ENCODE peak calls at places on chromosomes 2 and 18, in five cellular contexts. K is fibroblast of lung, V is cardiac muscle cell, F is pancreas, Y is spleen. W is an unnamed sample. For H3K4me1, the result is how much of the 10 kb centered on the place peaks cover.

GRCh38 chr2:152330235-152330866 is 4.6 kb upstream of the FMNL2 start:
- DNase-seq in F (no peak), V (no peak), Y (no peak), K (no peak), W (no peak)

GRCh38 chr2:123366438-123366837 is 658.6 kb upstream of the CNTNAP5 start:
- DNase-seq in V (no peak), F (no peak), Y (no peak), K (no peak), W (no peak)

GRCh38 chr2:11540996-11541692 is 7.3 kb downstream of the GREB1 start:
- DNase-seq in K (no peak), Y (no peak), V (no peak), F (no peak), W (no peak)

GRCh38 chr2:179546656-179547055 is 282.0 kb upstream of the SESTD1 start:
- DNase-seq in V (no peak), F (no peak), K (no peak), Y (no peak), W (no peak)

GRCh38 chr18:23095463-23095862 is 39.8 kb upstream of the CABLES1 start:
- DNase-seq in V (no peak), Y (no peak), F (no peak), K (no peak), W (no peak)

GRCh38 chr2:20129320-20130274 is 78.2 kb upstream of the LAPTM4A start:
- DNase-seq in F (peak), V (no peak), K (no peak), Y (no peak), W (no peak)

GRCh38 chr2:197759625-197760292 is 25.4 kb downstream of the BOLL start:
- DNase-seq in K (no peak), Y (no peak), F (no peak), V (no peak), W (no peak)

GRCh38 chr2:15588329-15588919 is 3.2 kb upstream of the DDX1 start:
- DNase-seq in F (peak), K (peak), Y (no peak), V (peak), W (peak)

GRCh38 chr18:70553245-70553960 is 264.6 kb downstream of the SOCS6 start:
- DNase-seq in F (no peak), Y (no peak), V (no peak), K (no peak), W (no peak)

GRCh38 chr2:178101321-178102079 is 10.7 kb upstream of the RBM45 start:
- DNase-seq in Y (no peak), V (no peak), F (no peak), K (no peak), W (no peak)

GRCh38 chr2:64260817-64261216 is 116.6 kb upstream of the PELI1 start:
- DNase-seq in Y (peak), F (no peak), V (no peak), K (no peak), W (peak)

GRCh38 chr18:10216809-10217208 is 237.6 kb upstream of the APCDD1 start:
- DNase-seq in F (no peak), V (no peak), K (no peak), Y (no peak), W (no peak)

GRCh38 chr2:129827251-129827894 is 152.1 kb upstream of the RAB6C start:
- DNase-seq in F (no peak), V (no peak), Y (no peak), K (no peak), W (no peak)

GRCh38 chr2:69581774-69582581 is 61.6 kb downstream of the AAK1 start:
- DNase-seq in Y (no peak), K (peak), V (peak), F (peak), W (no peak)

GRCh38 chr2:97857553-97857952 is 138.2 kb downstream of the TMEM131 start:
- DNase-seq in V (no peak), F (no peak), Y (no peak), K (no peak), W (no peak)

DNA sequence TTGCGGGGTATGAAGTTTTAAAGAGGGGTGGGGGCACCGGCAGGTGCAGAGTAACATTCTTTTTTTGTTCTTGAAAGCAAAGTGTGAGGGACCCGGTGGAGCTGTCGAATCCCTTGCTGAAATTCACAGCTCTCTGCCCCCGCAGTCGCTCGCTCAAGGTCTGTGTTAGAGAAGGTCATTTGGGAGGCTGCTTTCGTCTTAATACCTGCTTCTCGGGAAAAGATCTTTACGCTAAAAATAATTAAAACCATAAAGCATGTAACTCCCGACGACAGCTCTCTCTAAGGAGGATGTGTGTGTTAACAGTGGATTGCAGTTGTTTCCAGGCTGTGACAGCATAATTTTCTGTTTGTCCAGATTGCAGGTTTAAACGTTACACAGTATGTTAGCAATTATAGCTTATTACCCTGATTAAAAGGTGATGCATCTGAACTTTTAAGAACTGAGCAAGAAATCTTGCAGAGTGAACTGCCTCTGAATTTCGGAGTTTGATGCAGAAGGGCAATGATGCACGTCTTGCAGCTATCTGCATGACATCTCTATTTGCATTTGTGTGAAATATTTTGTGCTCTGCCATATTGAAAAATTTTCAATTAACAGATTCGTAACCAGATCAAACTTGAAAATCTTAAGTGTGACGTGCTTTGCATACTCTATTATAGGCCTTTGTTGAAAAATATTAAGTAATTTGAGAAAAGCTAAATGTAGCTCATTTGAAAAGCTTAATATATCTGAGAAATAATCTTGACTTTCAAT is 952 bp downstream of the RAPGEF4 start:
- DNase-seq in V (no peak), K (no peak), Y (no peak), F (no peak), W (no peak)
- H3K4me3 ChIP-seq in V (peak), K (peak), Y (no peak), F (peak), W (peak)

GRCh38 chr2:134745546-134745945 is 26.7 kb upstream of the TMEM163 start:
- DNase-seq in V (no peak), Y (no peak), F (no peak), K (no peak), W (no peak)

GRCh38 chr2:134739879-134740301 is 21.1 kb upstream of the TMEM163 start:
- DNase-seq in K (peak), V (no peak), Y (peak), F (no peak), W (no peak)

GRCh38 chr2:134739261-134739878 is 20.6 kb upstream of the TMEM163 start:
- DNase-seq in K (no peak), Y (no peak), V (no peak), F (no peak), W (no peak)

GRCh38 chr2:134745023-134745422 is 26.2 kb upstream of the TMEM163 start:
- DNase-seq in F (no peak), V (peak), K (peak), Y (no peak), W (no peak)
- H3K4me1 ChIP-seq in F (under half), V (under half), K (under half), Y (under half), W (under half)

GRCh38 chr2:60536716-60537115 is 16.7 kb downstream of the BCL11A start:
- DNase-seq in F (no peak), V (peak), Y (no peak), K (no peak), W (no peak)
- H3K27ac ChIP-seq in F (no peak), V (no peak), Y (peak), K (no peak), W (no peak)

DNA sequence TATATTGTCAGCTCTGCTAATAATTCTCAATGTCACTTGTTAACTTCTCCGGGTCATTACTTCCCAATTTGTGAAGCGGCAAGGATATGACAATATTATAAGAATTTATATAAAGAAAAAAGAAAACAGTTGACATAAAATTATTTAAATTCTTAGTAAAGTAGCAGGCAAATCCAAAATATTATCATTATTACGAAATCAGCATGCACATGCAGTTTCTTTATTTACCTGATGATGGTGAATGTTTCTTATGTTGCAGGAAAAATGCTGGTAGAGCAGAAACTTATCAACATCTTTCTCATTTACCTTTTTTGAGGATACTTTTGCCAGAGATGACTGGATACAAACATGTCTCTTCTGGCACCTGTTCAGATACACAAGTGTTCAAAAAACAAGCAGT is 38.1 kb downstream of the SRBD1 start:
- DNase-seq in K (no peak), Y (no peak), F (no peak), V (no peak), W (no peak)
- H3K4me3 ChIP-seq in K (no peak), Y (no peak), F (no peak), V (no peak), W (no peak)

DNA sequence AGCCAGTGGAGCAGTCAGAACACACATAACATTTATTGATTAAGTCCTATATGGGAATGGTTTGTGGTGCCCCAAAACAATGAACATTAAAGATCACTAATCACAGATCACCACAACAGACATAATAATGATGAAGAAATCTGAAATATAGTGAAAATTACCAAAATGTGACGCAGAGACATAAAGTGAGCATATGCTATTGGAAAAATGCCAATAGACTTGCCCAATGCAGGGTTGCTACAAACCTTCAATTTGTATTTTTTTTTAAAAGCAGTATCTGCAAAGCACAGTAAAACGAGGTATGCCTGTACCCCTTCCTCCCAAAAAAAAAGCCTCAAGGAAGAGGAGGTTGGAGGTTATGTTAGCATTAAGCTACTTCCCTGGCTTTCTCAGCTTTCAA is 131.1 kb downstream of the RBMS1 start:
- DNase-seq in V (peak), Y (no peak), K (no peak), F (no peak), W (no peak)
- H3K4me1 ChIP-seq in V (under half), Y (under half), K (under half), F (under half), W (under half)

GRCh38 chr2:73089270-73090030 is 17.9 kb upstream of the SFXN5 start:
- DNase-seq in Y (no peak), K (peak), F (peak), V (peak), W (peak)

GRCh38 chr2:73088211-73088610 is 16.7 kb upstream of the SFXN5 start:
- DNase-seq in F (no peak), Y (no peak), K (no peak), V (no peak), W (no peak)

GRCh38 chr2:73087311-73087710 is 15.8 kb upstream of the SFXN5 start:
- DNase-seq in F (no peak), V (no peak), K (no peak), Y (no peak), W (no peak)

GRCh38 chr2:73091164-73091563 is 19.7 kb upstream of the SFXN5 start:
- DNase-seq in Y (no peak), F (no peak), K (peak), V (no peak), W (peak)

DNA sequence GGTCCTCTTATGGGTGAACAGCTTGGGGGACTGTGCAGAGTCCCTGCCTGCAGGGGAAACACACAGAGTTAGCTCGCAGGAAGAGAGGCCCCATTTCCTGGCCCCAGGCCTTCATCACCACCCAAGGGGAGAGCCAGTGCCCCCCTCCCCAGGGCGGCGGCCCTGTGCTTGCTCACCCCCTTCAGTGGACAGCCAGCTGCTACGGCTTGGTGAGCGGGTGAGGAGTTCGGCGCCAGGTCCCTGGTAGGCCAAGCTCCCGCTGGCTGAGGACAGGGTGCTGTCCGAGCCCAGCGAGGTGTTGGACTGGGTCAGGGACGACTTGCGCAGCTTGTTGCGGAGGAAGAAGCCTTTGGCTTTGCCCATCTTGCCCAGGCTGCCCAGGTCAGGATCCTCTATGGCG is 17.2 kb upstream of the SFXN5 start:
- DNase-seq in K (no peak), F (no peak), Y (no peak), V (no peak), W (no peak)
- H3K27ac ChIP-seq in K (peak), F (no peak), Y (peak), V (no peak), W (no peak)

GRCh38 chr2:45237850-45238542 is 228.7 kb upstream of the SIX2 start:
- DNase-seq in K (peak), F (no peak), Y (no peak), V (peak), W (no peak)
- H3K4me3 ChIP-seq in K (no peak), F (no peak), Y (no peak), V (no peak), W (no peak)